ENCODE peak calls at places on chromosomes 3 and 15, in ten cellular contexts. M, O, A, V, E, L, U, H, D and I are unnamed samples.
A peak's percentile ranks its signal among the peaks of the same experiment; 100 is the strongest.

GRCh38 chr3:123642182-123642956 is 57.5 kb upstream of the HACD2 start:
- DNase-seq in O (peak; percentile 59), A (peak; percentile 74), E (peak; percentile 5), H (peak; percentile 73), L (peak; percentile 84), U (peak; percentile 80), V (peak; percentile 93), D (peak; percentile 93), M (peak; percentile 77), I (peak; percentile 94)

GRCh38 chr3:187750041-187750512 is 4.8 kb upstream of the BCL6 start:
- DNase-seq in M (peak; percentile 81), A (peak; percentile 90), V (no peak), U (no peak), O (no peak), E (no peak), D (peak; percentile 82), H (peak; percentile 71), L (peak; percentile 51), I (peak; percentile 48)

GRCh38 chr3:135760581-135760980 is 204.9 kb upstream of the PPP2R3A start:
- DNase-seq in O (no peak), D (no peak), V (no peak), E (no peak), M (no peak), A (no peak), L (no peak), U (no peak), H (no peak), I (no peak)

GRCh38 chr3:17442332-17443049 is 299.9 kb downstream of the TBC1D5 start:
- DNase-seq in L (peak; percentile 56), A (peak; percentile 53), E (no peak), V (no peak), O (no peak), H (no peak), D (no peak), U (no peak), M (no peak), I (no peak)

GRCh38 chr3:72210248-72210647 is 425.3 kb upstream of the PROK2 start:
- DNase-seq in U (no peak), O (no peak), H (no peak), A (no peak), D (no peak), M (no peak), E (no peak), L (peak; percentile 33), V (no peak), I (no peak)

GRCh38 chr3:159897331-159898075 is 91.1 kb upstream of the IL12A start:
- DNase-seq in H (no peak), O (no peak), E (no peak), U (no peak), V (no peak), A (peak; percentile 28), L (peak; percentile 74), M (no peak), D (no peak), I (peak; percentile 89)

GRCh38 chr3:140023616-140024530 is 88.9 kb downstream of the CLSTN2 start:
- DNase-seq in U (peak; percentile 38), H (no peak), V (peak; percentile 84), E (no peak), A (no peak), D (no peak), L (no peak), O (peak; percentile 48), M (no peak), I (no peak)

GRCh38 chr15:69552057-69552815 is 99.6 kb downstream of the RPLP1 start:
- DNase-seq in D (no peak), H (no peak), U (no peak), E (no peak), O (no peak), L (no peak), M (no peak), A (no peak), V (no peak), I (no peak)

GRCh38 chr15:74307827-74308642 is 59.4 kb downstream of the CYP11A1 start:
- DNase-seq in A (peak; percentile 48), E (no peak), V (no peak), U (peak; percentile 34), O (peak; percentile 41), H (peak; percentile 69), M (peak; percentile 64), D (peak; percentile 49), L (peak; percentile 44), I (peak; percentile 69)

DNA sequence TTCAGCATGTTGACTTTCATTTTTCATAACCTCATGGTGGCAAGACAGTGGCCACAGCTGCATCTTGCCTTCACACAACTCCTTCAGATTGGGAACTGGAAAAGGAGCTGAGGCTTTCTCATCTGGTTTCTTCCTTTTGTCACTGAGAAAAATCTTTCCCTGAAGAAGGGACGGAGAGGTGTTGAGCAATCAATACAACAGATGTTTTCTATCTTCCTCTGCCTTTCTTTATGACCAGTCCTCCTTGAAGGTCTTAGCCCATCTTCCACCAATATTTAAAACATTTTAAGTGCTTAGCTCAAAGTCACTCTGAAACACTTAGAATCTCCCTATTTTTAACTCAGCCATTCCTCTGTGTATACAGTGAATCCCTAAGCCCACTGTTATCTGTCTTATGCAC is 11.9 kb downstream of the ZNF660 start:
- DNase-seq in V (no peak), O (no peak), M (no peak), L (no peak), A (no peak), D (no peak), U (no peak), H (no peak), E (no peak), I (no peak)
- H3K9me3 ChIP-seq in V (peaks cover 14% of the 10 kb centered on the region), O (no peaks in the 10 kb centered on the region), M (no peaks in the 10 kb centered on the region), L (peaks cover 46% of the 10 kb centered on the region), A (no peaks in the 10 kb centered on the region), D (no peaks in the 10 kb centered on the region), U (no peaks in the 10 kb centered on the region), H (no peaks in the 10 kb centered on the region), E (peaks cover 13% of the 10 kb centered on the region), I (no peaks in the 10 kb centered on the region)

DNA sequence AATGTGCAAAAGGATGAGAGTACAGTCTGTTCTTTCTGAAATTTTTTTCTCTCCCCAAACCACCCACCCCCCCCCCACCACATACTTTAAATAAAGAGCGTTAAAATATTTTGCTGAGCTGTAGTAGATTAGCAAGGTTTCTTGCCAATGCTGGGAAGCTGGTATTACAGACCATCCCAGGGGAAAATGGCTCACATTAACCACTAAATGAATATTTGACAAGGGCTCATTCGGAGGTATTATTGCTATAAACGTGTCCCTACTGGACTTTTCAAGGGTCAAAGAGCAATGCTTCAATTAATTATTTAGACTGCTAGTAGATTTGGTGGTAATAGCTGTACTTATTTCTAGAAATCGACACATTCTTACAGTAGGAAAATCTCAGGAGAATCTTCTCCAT is 5.2 kb downstream of the SOX2 start:
- DNase-seq in U (no peak), H (no peak), V (no peak), L (peak; percentile 50), D (no peak), A (no peak), O (no peak), M (no peak), E (no peak), I (no peak)
- H3K27me3 ChIP-seq in U (peaks cover 98% of the 10 kb centered on the region), H (peaks cover 96% of the 10 kb centered on the region), V (no peaks in the 10 kb centered on the region), L (peaks cover 56% of the 10 kb centered on the region), D (peaks cover 3% of the 10 kb centered on the region), A (peaks cover 36% of the 10 kb centered on the region), O (peaks cover 100% of the 10 kb centered on the region), M (peaks cover 63% of the 10 kb centered on the region), E (peaks cover 93% of the 10 kb centered on the region), I (peaks cover 100% of the 10 kb centered on the region)

GRCh38 chr3:112512320-112512719 is 13.0 kb upstream of the BTLA start:
- DNase-seq in O (no peak), U (no peak), V (no peak), L (no peak), M (no peak), D (no peak), H (no peak), E (no peak), A (no peak), I (no peak)
- H3K9me3 ChIP-seq in O (no peaks in the 10 kb centered on the region), U (no peaks in the 10 kb centered on the region), V (no peaks in the 10 kb centered on the region), L (no peaks in the 10 kb centered on the region), M (no peaks in the 10 kb centered on the region), D (no peaks in the 10 kb centered on the region), H (no peaks in the 10 kb centered on the region), E (no peaks in the 10 kb centered on the region), A (no peaks in the 10 kb centered on the region), I (peaks cover 6% of the 10 kb centered on the region)

DNA sequence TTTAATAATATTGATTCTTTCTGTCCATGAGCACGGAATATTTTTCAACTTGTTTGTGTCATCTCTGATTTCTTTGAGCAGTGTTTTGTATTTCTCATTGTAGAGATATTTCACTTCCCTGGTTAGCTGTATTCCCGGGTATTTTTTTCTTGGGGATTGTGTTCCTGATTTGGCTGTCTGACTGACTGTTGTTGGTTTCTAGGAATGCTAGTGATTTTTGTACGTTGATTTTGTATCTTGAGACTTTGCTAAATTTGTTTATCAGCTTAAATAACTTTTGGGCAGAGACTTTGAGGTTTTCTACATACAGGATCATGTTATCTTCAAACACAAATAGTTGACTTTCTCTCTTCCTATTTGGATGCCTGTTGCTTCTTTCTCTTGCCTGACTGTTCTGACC is 418.8 kb upstream of the ALCAM start:
- DNase-seq in D (no peak), M (no peak), H (no peak), V (no peak), E (no peak), L (no peak), O (no peak), U (no peak), A (no peak), I (no peak)
- H3K27me3 ChIP-seq in D (no peaks in the 10 kb centered on the region), M (no peaks in the 10 kb centered on the region), H (no peaks in the 10 kb centered on the region), V (no peaks in the 10 kb centered on the region), E (no peaks in the 10 kb centered on the region), L (no peaks in the 10 kb centered on the region), O (no peaks in the 10 kb centered on the region), U (no peaks in the 10 kb centered on the region), A (no peaks in the 10 kb centered on the region), I (no peaks in the 10 kb centered on the region)

GRCh38 chr3:194265996-194266657 is 85.0 kb downstream of the CPN2 start:
- DNase-seq in H (no peak), O (no peak), M (peak; percentile 6), V (peak; percentile 7), U (no peak), D (no peak), A (no peak), E (no peak), L (no peak), I (no peak)

GRCh38 chr3:194266658-194267005 is 84.5 kb downstream of the CPN2 start:
- DNase-seq in M (peak; percentile 4), O (no peak), D (no peak), H (no peak), V (peak; percentile 14), L (no peak), A (no peak), E (no peak), U (no peak), I (no peak)

GRCh38 chr3:194262345-194263305 is 88.5 kb downstream of the CPN2 start:
- DNase-seq in D (no peak), U (no peak), H (peak; percentile 1), O (no peak), A (no peak), V (peak; percentile 10), L (no peak), M (no peak), E (no peak), I (no peak)

GRCh38 chr3:194267744-194268658 is 83.1 kb downstream of the CPN2 start:
- DNase-seq in U (no peak), L (peak; percentile 74), A (no peak), O (peak; percentile 79), E (no peak), V (peak; percentile 76), M (peak; percentile 24), D (no peak), H (peak; percentile 84), I (no peak)

GRCh38 chr3:194265505-194265892 is 85.6 kb downstream of the CPN2 start:
- DNase-seq in D (no peak), V (peak; percentile 92), U (peak; percentile 87), A (no peak), E (no peak), H (peak; percentile 87), O (peak; percentile 92), M (peak; percentile 61), L (peak; percentile 99), I (no peak)
- H3K9me3 ChIP-seq in D (no peaks in the 10 kb centered on the region), V (no peaks in the 10 kb centered on the region), U (no peaks in the 10 kb centered on the region), A (no peaks in the 10 kb centered on the region), E (no peaks in the 10 kb centered on the region), H (no peaks in the 10 kb centered on the region), O (no peaks in the 10 kb centered on the region), M (no peaks in the 10 kb centered on the region), L (no peaks in the 10 kb centered on the region), I (no peaks in the 10 kb centered on the region)